ENCODE peak calls at places on chromosomes 13 and 19, in nine cellular contexts. One of them, this sample, is unnamed.

GRCh38 chr13:89282241-89282640 is 1611.1 kb downstream of the SLITRK5 start:
- DNase-seq in left lung: no peak
- DNase-seq in activated CD8-positive, alpha-beta memory T cell treated with anti-CD3 and anti-CD28 coated beads for 48 hours: no peak
- DNase-seq in Daoy: no peak
- DNase-seq in heart right ventricle: no peak
- DNase-seq in tibial nerve: no peak
- DNase-seq in neuronal stem cell: no peak
- DNase-seq in NCI-H1436 treated with DMSO at 0.1 percent for 48 hours: no peak
- DNase-seq in EL: no peak
- DNase-seq in this sample: no peak

GRCh38 chr19:1851581-1852293 is 3.5 kb upstream of the REXO1 start:
- DNase-seq in neuronal stem cell: no peak
- DNase-seq in tibial nerve: no peak
- DNase-seq in EL: no peak
- DNase-seq in left lung: peak
- DNase-seq in NCI-H1436 treated with DMSO at 0.1 percent for 48 hours: no peak
- DNase-seq in Daoy: no peak
- DNase-seq in activated CD8-positive, alpha-beta memory T cell treated with anti-CD3 and anti-CD28 coated beads for 48 hours: no peak
- DNase-seq in heart right ventricle: no peak
- DNase-seq in this sample: no peak

GRCh38 chr13:28981530-28981929 is 161.4 kb downstream of the MTUS2 start:
- DNase-seq in tibial nerve: no peak
- DNase-seq in neuronal stem cell: no peak
- DNase-seq in activated CD8-positive, alpha-beta memory T cell treated with anti-CD3 and anti-CD28 coated beads for 48 hours: no peak
- DNase-seq in heart right ventricle: peak
- DNase-seq in EL: no peak
- DNase-seq in NCI-H1436 treated with DMSO at 0.1 percent for 48 hours: no peak
- DNase-seq in left lung: no peak
- DNase-seq in Daoy: no peak
- DNase-seq in this sample: no peak

GRCh38 chr19:55487884-55488687 is at the start of gene SSC5D:
- DNase-seq in left lung: peak
- DNase-seq in Daoy: peak
- DNase-seq in tibial nerve: no peak
- DNase-seq in NCI-H1436 treated with DMSO at 0.1 percent for 48 hours: no peak
- DNase-seq in activated CD8-positive, alpha-beta memory T cell treated with anti-CD3 and anti-CD28 coated beads for 48 hours: no peak
- DNase-seq in EL: peak
- DNase-seq in heart right ventricle: no peak
- DNase-seq in neuronal stem cell: no peak
- DNase-seq in this sample: no peak

GRCh38 chr19:33627962-33628839 is 6.4 kb downstream of the CHST8 start:
- DNase-seq in neuronal stem cell: no peak
- DNase-seq in activated CD8-positive, alpha-beta memory T cell treated with anti-CD3 and anti-CD28 coated beads for 48 hours: no peak
- DNase-seq in heart right ventricle: no peak
- DNase-seq in NCI-H1436 treated with DMSO at 0.1 percent for 48 hours: no peak
- DNase-seq in left lung: no peak
- DNase-seq in tibial nerve: no peak
- DNase-seq in EL: no peak
- DNase-seq in Daoy: no peak
- DNase-seq in this sample: no peak

GRCh38 chr19:958967-959685 is 25.0 kb upstream of the WDR18 start:
- DNase-seq in Daoy: peak
- DNase-seq in activated CD8-positive, alpha-beta memory T cell treated with anti-CD3 and anti-CD28 coated beads for 48 hours: no peak
- DNase-seq in neuronal stem cell: no peak
- DNase-seq in tibial nerve: no peak
- DNase-seq in NCI-H1436 treated with DMSO at 0.1 percent for 48 hours: no peak
- DNase-seq in heart right ventricle: no peak
- DNase-seq in EL: peak
- DNase-seq in left lung: no peak
- DNase-seq in this sample: no peak

GRCh38 chr13:51538626-51539179 is 45.6 kb upstream of the WDFY2 start:
- DNase-seq in heart right ventricle: no peak
- DNase-seq in EL: no peak
- DNase-seq in tibial nerve: no peak
- DNase-seq in neuronal stem cell: no peak
- DNase-seq in Daoy: no peak
- DNase-seq in left lung: no peak
- DNase-seq in NCI-H1436 treated with DMSO at 0.1 percent for 48 hours: no peak
- DNase-seq in activated CD8-positive, alpha-beta memory T cell treated with anti-CD3 and anti-CD28 coated beads for 48 hours: no peak
- DNase-seq in this sample: no peak

GRCh38 chr13:63481334-63481733 is 2065.7 kb upstream of the PCDH20 start:
- DNase-seq in heart right ventricle: no peak
- DNase-seq in NCI-H1436 treated with DMSO at 0.1 percent for 48 hours: no peak
- DNase-seq in left lung: no peak
- DNase-seq in EL: peak
- DNase-seq in Daoy: no peak
- DNase-seq in tibial nerve: no peak
- DNase-seq in activated CD8-positive, alpha-beta memory T cell treated with anti-CD3 and anti-CD28 coated beads for 48 hours: no peak
- DNase-seq in neuronal stem cell: no peak
- DNase-seq in this sample: no peak

GRCh38 chr19:33938821-33939220 is 142.2 kb downstream of the KCTD15 start:
- DNase-seq in neuronal stem cell: no peak
- DNase-seq in NCI-H1436 treated with DMSO at 0.1 percent for 48 hours: no peak
- DNase-seq in activated CD8-positive, alpha-beta memory T cell treated with anti-CD3 and anti-CD28 coated beads for 48 hours: no peak
- DNase-seq in EL: no peak
- DNase-seq in left lung: peak
- DNase-seq in tibial nerve: no peak
- DNase-seq in Daoy: no peak
- DNase-seq in heart right ventricle: no peak
- DNase-seq in this sample: no peak

GRCh38 chr13:73972503-73972902 is 161.7 kb downstream of the KLF12 start:
- DNase-seq in left lung: no peak
- DNase-seq in heart right ventricle: no peak
- DNase-seq in neuronal stem cell: no peak
- DNase-seq in tibial nerve: no peak
- DNase-seq in EL: no peak
- DNase-seq in NCI-H1436 treated with DMSO at 0.1 percent for 48 hours: no peak
- DNase-seq in Daoy: no peak
- DNase-seq in activated CD8-positive, alpha-beta memory T cell treated with anti-CD3 and anti-CD28 coated beads for 48 hours: no peak
- DNase-seq in this sample: no peak

GRCh38 chr13:26919311-26919710 is 158.7 kb upstream of the GPR12 start:
- DNase-seq in left lung: no peak
- DNase-seq in NCI-H1436 treated with DMSO at 0.1 percent for 48 hours: no peak
- DNase-seq in EL: peak
- DNase-seq in activated CD8-positive, alpha-beta memory T cell treated with anti-CD3 and anti-CD28 coated beads for 48 hours: no peak
- DNase-seq in tibial nerve: no peak
- DNase-seq in heart right ventricle: no peak
- DNase-seq in Daoy: peak
- DNase-seq in neuronal stem cell: no peak
- DNase-seq in this sample: no peak

GRCh38 chr19:52297601-52298358 is 811 bp downstream of the ZNF480 start:
- DNase-seq in heart right ventricle: peak
- DNase-seq in left lung: no peak
- DNase-seq in activated CD8-positive, alpha-beta memory T cell treated with anti-CD3 and anti-CD28 coated beads for 48 hours: no peak
- DNase-seq in tibial nerve: no peak
- DNase-seq in EL: peak
- DNase-seq in NCI-H1436 treated with DMSO at 0.1 percent for 48 hours: no peak
- DNase-seq in Daoy: peak
- DNase-seq in neuronal stem cell: peak
- DNase-seq in this sample: no peak

GRCh38 chr19:18321729-18322091 is 1.2 kb downstream of the LSM4 start:
- DNase-seq in Daoy: no peak
- DNase-seq in neuronal stem cell: no peak
- DNase-seq in tibial nerve: no peak
- DNase-seq in EL: no peak
- DNase-seq in activated CD8-positive, alpha-beta memory T cell treated with anti-CD3 and anti-CD28 coated beads for 48 hours: no peak
- DNase-seq in left lung: no peak
- DNase-seq in heart right ventricle: no peak
- DNase-seq in NCI-H1436 treated with DMSO at 0.1 percent for 48 hours: no peak
- DNase-seq in this sample: no peak

GRCh38 chr13:114067381-114067885 is 65.0 kb downstream of the RASA3 start:
- DNase-seq in Daoy: no peak
- DNase-seq in tibial nerve: no peak
- DNase-seq in EL: peak
- DNase-seq in heart right ventricle: no peak
- DNase-seq in NCI-H1436 treated with DMSO at 0.1 percent for 48 hours: no peak
- DNase-seq in neuronal stem cell: no peak
- DNase-seq in activated CD8-positive, alpha-beta memory T cell treated with anti-CD3 and anti-CD28 coated beads for 48 hours: no peak
- DNase-seq in left lung: no peak
- DNase-seq in this sample: no peak

GRCh38 chr13:24281188-24282008 is 28.0 kb upstream of the C1QTNF9 start:
- DNase-seq in heart right ventricle: no peak
- DNase-seq in NCI-H1436 treated with DMSO at 0.1 percent for 48 hours: no peak
- DNase-seq in Daoy: no peak
- DNase-seq in activated CD8-positive, alpha-beta memory T cell treated with anti-CD3 and anti-CD28 coated beads for 48 hours: no peak
- DNase-seq in tibial nerve: no peak
- DNase-seq in left lung: no peak
- DNase-seq in neuronal stem cell: no peak
- DNase-seq in EL: no peak
- DNase-seq in this sample: no peak

GRCh38 chr13:112791662-112792440 is 102.0 kb downstream of the ATP11A start:
- DNase-seq in EL: no peak
- DNase-seq in neuronal stem cell: no peak
- DNase-seq in tibial nerve: no peak
- DNase-seq in activated CD8-positive, alpha-beta memory T cell treated with anti-CD3 and anti-CD28 coated beads for 48 hours: no peak
- DNase-seq in left lung: peak
- DNase-seq in Daoy: no peak
- DNase-seq in NCI-H1436 treated with DMSO at 0.1 percent for 48 hours: no peak
- DNase-seq in heart right ventricle: no peak
- DNase-seq in this sample: peak

GRCh38 chr19:39308531-39309304 is 11.9 kb downstream of the LRFN1 start:
- DNase-seq in tibial nerve: no peak
- DNase-seq in NCI-H1436 treated with DMSO at 0.1 percent for 48 hours: no peak
- DNase-seq in left lung: peak
- DNase-seq in heart right ventricle: no peak
- DNase-seq in neuronal stem cell: no peak
- DNase-seq in Daoy: no peak
- DNase-seq in activated CD8-positive, alpha-beta memory T cell treated with anti-CD3 and anti-CD28 coated beads for 48 hours: no peak
- DNase-seq in EL: no peak
- DNase-seq in this sample: peak

GRCh38 chr19:2569596-2570465 is 93.9 kb downstream of the GADD45B start:
- DNase-seq in activated CD8-positive, alpha-beta memory T cell treated with anti-CD3 and anti-CD28 coated beads for 48 hours: no peak
- DNase-seq in heart right ventricle: no peak
- DNase-seq in NCI-H1436 treated with DMSO at 0.1 percent for 48 hours: no peak
- DNase-seq in Daoy: no peak
- DNase-seq in neuronal stem cell: no peak
- DNase-seq in tibial nerve: no peak
- DNase-seq in EL: no peak
- DNase-seq in left lung: peak
- DNase-seq in this sample: no peak

GRCh38 chr19:28999733-29000433 is 213.1 kb downstream of the UQCRFS1 start:
- DNase-seq in EL: no peak
- DNase-seq in activated CD8-positive, alpha-beta memory T cell treated with anti-CD3 and anti-CD28 coated beads for 48 hours: no peak
- DNase-seq in left lung: no peak
- DNase-seq in tibial nerve: no peak
- DNase-seq in NCI-H1436 treated with DMSO at 0.1 percent for 48 hours: no peak
- DNase-seq in neuronal stem cell: no peak
- DNase-seq in Daoy: no peak
- DNase-seq in heart right ventricle: no peak
- DNase-seq in this sample: no peak

GRCh38 chr19:10288662-10289166 is 1.0 kb upstream of the ICAM5 start:
- DNase-seq in left lung: peak
- DNase-seq in heart right ventricle: no peak
- DNase-seq in activated CD8-positive, alpha-beta memory T cell treated with anti-CD3 and anti-CD28 coated beads for 48 hours: no peak
- DNase-seq in tibial nerve: no peak
- DNase-seq in NCI-H1436 treated with DMSO at 0.1 percent for 48 hours: no peak
- DNase-seq in neuronal stem cell: no peak
- DNase-seq in EL: peak
- DNase-seq in Daoy: peak
- DNase-seq in this sample: peak

GRCh38 chr19:1847684-1848398 is 442 bp downstream of the REXO1 start:
- DNase-seq in left lung: peak
- DNase-seq in tibial nerve: no peak
- DNase-seq in NCI-H1436 treated with DMSO at 0.1 percent for 48 hours: no peak
- DNase-seq in heart right ventricle: no peak
- DNase-seq in activated CD8-positive, alpha-beta memory T cell treated with anti-CD3 and anti-CD28 coated beads for 48 hours: no peak
- DNase-seq in Daoy: peak
- DNase-seq in neuronal stem cell: no peak
- DNase-seq in EL: peak
- DNase-seq in this sample: no peak

GRCh38 chr19:55005684-55006488 is 32.2 kb downstream of the GP6 start:
- DNase-seq in left lung: no peak
- DNase-seq in neuronal stem cell: no peak
- DNase-seq in activated CD8-positive, alpha-beta memory T cell treated with anti-CD3 and anti-CD28 coated beads for 48 hours: peak
- DNase-seq in Daoy: peak
- DNase-seq in tibial nerve: peak
- DNase-seq in NCI-H1436 treated with DMSO at 0.1 percent for 48 hours: no peak
- DNase-seq in EL: peak
- DNase-seq in heart right ventricle: no peak
- DNase-seq in this sample: no peak

GRCh38 chr19:48348039-48348438 is 15.7 kb downstream of the TMEM143 start:
- DNase-seq in left lung: no peak
- DNase-seq in EL: no peak
- DNase-seq in tibial nerve: no peak
- DNase-seq in NCI-H1436 treated with DMSO at 0.1 percent for 48 hours: no peak
- DNase-seq in activated CD8-positive, alpha-beta memory T cell treated with anti-CD3 and anti-CD28 coated beads for 48 hours: no peak
- DNase-seq in neuronal stem cell: no peak
- DNase-seq in heart right ventricle: peak
- DNase-seq in Daoy: no peak
- DNase-seq in this sample: no peak

GRCh38 chr13:84366484-84366883 is 484.2 kb upstream of the SLITRK1 start:
- DNase-seq in EL: peak
- DNase-seq in Daoy: no peak
- DNase-seq in heart right ventricle: no peak
- DNase-seq in left lung: no peak
- DNase-seq in NCI-H1436 treated with DMSO at 0.1 percent for 48 hours: no peak
- DNase-seq in tibial nerve: no peak
- DNase-seq in activated CD8-positive, alpha-beta memory T cell treated with anti-CD3 and anti-CD28 coated beads for 48 hours: no peak
- DNase-seq in neuronal stem cell: no peak
- DNase-seq in this sample: no peak

GRCh38 chr13:80262051-80262695 is 78.8 kb downstream of the SPRY2 start:
- DNase-seq in neuronal stem cell: no peak
- DNase-seq in tibial nerve: no peak
- DNase-seq in heart right ventricle: no peak
- DNase-seq in activated CD8-positive, alpha-beta memory T cell treated with anti-CD3 and anti-CD28 coated beads for 48 hours: no peak
- DNase-seq in EL: no peak
- DNase-seq in left lung: no peak
- DNase-seq in NCI-H1436 treated with DMSO at 0.1 percent for 48 hours: no peak
- DNase-seq in Daoy: peak
- DNase-seq in this sample: no peak

GRCh38 chr13:110771194-110771593 is 57.7 kb downstream of the ING1 start:
- DNase-seq in Daoy: peak
- DNase-seq in activated CD8-positive, alpha-beta memory T cell treated with anti-CD3 and anti-CD28 coated beads for 48 hours: no peak
- DNase-seq in NCI-H1436 treated with DMSO at 0.1 percent for 48 hours: no peak
- DNase-seq in EL: peak
- DNase-seq in tibial nerve: no peak
- DNase-seq in left lung: no peak
- DNase-seq in neuronal stem cell: no peak
- DNase-seq in heart right ventricle: no peak
- DNase-seq in this sample: no peak

This sample was measured in WTC11.